ENCODE peak calls at places on chromosomes 13 and 19, in seven cellular contexts. One of them, this sample, is unnamed.

GRCh38 chr13:31361673-31362072 is 161.9 kb downstream of the B3GLCT start:
- DNase-seq in HL-60: no peak
- DNase-seq in activated CD8-positive, alpha-beta T cell treated with anti-CD3 and anti-CD28 coated beads for 36 hours: no peak
- DNase-seq in neural crest cell: no peak
- DNase-seq in esophagus squamous epithelium: no peak
- DNase-seq in epithelial cell of esophagus: peak
- DNase-seq in B cell: no peak
- DNase-seq in this sample: no peak

GRCh38 chr19:5360003-5360820 is 19.6 kb upstream of the PTPRS start:
- DNase-seq in esophagus squamous epithelium: no peak
- DNase-seq in HL-60: no peak
- DNase-seq in epithelial cell of esophagus: no peak
- DNase-seq in neural crest cell: no peak
- DNase-seq in B cell: no peak
- DNase-seq in activated CD8-positive, alpha-beta T cell treated with anti-CD3 and anti-CD28 coated beads for 36 hours: no peak
- DNase-seq in this sample: no peak

GRCh38 chr19:13761423-13761822 is 2.9 kb upstream of the MRI1 start:
- DNase-seq in activated CD8-positive, alpha-beta T cell treated with anti-CD3 and anti-CD28 coated beads for 36 hours: no peak
- DNase-seq in HL-60: no peak
- DNase-seq in neural crest cell: no peak
- DNase-seq in epithelial cell of esophagus: no peak
- DNase-seq in B cell: no peak
- DNase-seq in esophagus squamous epithelium: no peak
- DNase-seq in this sample: no peak

GRCh38 chr13:110593430-110594130 is 21.8 kb upstream of the NAXD start:
- DNase-seq in HL-60: peak
- DNase-seq in B cell: peak
- DNase-seq in epithelial cell of esophagus: peak
- DNase-seq in esophagus squamous epithelium: no peak
- DNase-seq in neural crest cell: no peak
- DNase-seq in activated CD8-positive, alpha-beta T cell treated with anti-CD3 and anti-CD28 coated beads for 36 hours: peak
- DNase-seq in this sample: peak

GRCh38 chr13:113145911-113146598 is 12.4 kb upstream of the PROZ start:
- DNase-seq in activated CD8-positive, alpha-beta T cell treated with anti-CD3 and anti-CD28 coated beads for 36 hours: peak
- DNase-seq in B cell: no peak
- DNase-seq in HL-60: no peak
- DNase-seq in esophagus squamous epithelium: no peak
- DNase-seq in epithelial cell of esophagus: no peak
- DNase-seq in neural crest cell: no peak
- DNase-seq in this sample: no peak

GRCh38 chr13:24500977-24501376 is 11.6 kb downstream of the PARP4 start:
- DNase-seq in HL-60: no peak
- DNase-seq in B cell: no peak
- DNase-seq in activated CD8-positive, alpha-beta T cell treated with anti-CD3 and anti-CD28 coated beads for 36 hours: no peak
- DNase-seq in neural crest cell: no peak
- DNase-seq in epithelial cell of esophagus: peak
- DNase-seq in esophagus squamous epithelium: no peak
- DNase-seq in this sample: no peak

GRCh38 chr13:110127986-110128511 is 178.9 kb downstream of the COL4A1 start:
- DNase-seq in HL-60: no peak
- DNase-seq in neural crest cell: no peak
- DNase-seq in esophagus squamous epithelium: no peak
- DNase-seq in activated CD8-positive, alpha-beta T cell treated with anti-CD3 and anti-CD28 coated beads for 36 hours: no peak
- DNase-seq in epithelial cell of esophagus: no peak
- DNase-seq in B cell: no peak
- DNase-seq in this sample: no peak

GRCh38 chr13:57666554-57666953 is 35.0 kb downstream of the PCDH17 start:
- DNase-seq in esophagus squamous epithelium: no peak
- DNase-seq in epithelial cell of esophagus: no peak
- DNase-seq in neural crest cell: no peak
- DNase-seq in activated CD8-positive, alpha-beta T cell treated with anti-CD3 and anti-CD28 coated beads for 36 hours: no peak
- DNase-seq in B cell: no peak
- DNase-seq in HL-60: no peak
- DNase-seq in this sample: no peak

GRCh38 chr13:98083507-98083906 is 59.4 kb upstream of the FARP1 start:
- DNase-seq in activated CD8-positive, alpha-beta T cell treated with anti-CD3 and anti-CD28 coated beads for 36 hours: no peak
- DNase-seq in epithelial cell of esophagus: peak
- DNase-seq in HL-60: no peak
- DNase-seq in esophagus squamous epithelium: no peak
- DNase-seq in B cell: no peak
- DNase-seq in neural crest cell: no peak
- DNase-seq in this sample: no peak

GRCh38 chr19:33752018-33752790 is 44.5 kb upstream of the KCTD15 start:
- DNase-seq in neural crest cell: no peak
- DNase-seq in B cell: no peak
- DNase-seq in esophagus squamous epithelium: no peak
- DNase-seq in epithelial cell of esophagus: no peak
- DNase-seq in HL-60: no peak
- DNase-seq in activated CD8-positive, alpha-beta T cell treated with anti-CD3 and anti-CD28 coated beads for 36 hours: no peak
- DNase-seq in this sample: no peak

GRCh38 chr19:38663957-38664502 is 16.6 kb downstream of the ACTN4 start:
- DNase-seq in activated CD8-positive, alpha-beta T cell treated with anti-CD3 and anti-CD28 coated beads for 36 hours: peak
- DNase-seq in epithelial cell of esophagus: no peak
- DNase-seq in B cell: no peak
- DNase-seq in esophagus squamous epithelium: no peak
- DNase-seq in neural crest cell: no peak
- DNase-seq in HL-60: peak
- DNase-seq in this sample: no peak

GRCh38 chr13:52432456-52432855 is 18.0 kb downstream of the VPS36 start:
- DNase-seq in esophagus squamous epithelium: no peak
- DNase-seq in B cell: no peak
- DNase-seq in HL-60: no peak
- DNase-seq in neural crest cell: no peak
- DNase-seq in epithelial cell of esophagus: no peak
- DNase-seq in activated CD8-positive, alpha-beta T cell treated with anti-CD3 and anti-CD28 coated beads for 36 hours: no peak
- DNase-seq in this sample: no peak

GRCh38 chr13:64441740-64442139 is 2788.4 kb downstream of the PCDH9 start:
- DNase-seq in epithelial cell of esophagus: no peak
- DNase-seq in activated CD8-positive, alpha-beta T cell treated with anti-CD3 and anti-CD28 coated beads for 36 hours: no peak
- DNase-seq in B cell: no peak
- DNase-seq in esophagus squamous epithelium: no peak
- DNase-seq in neural crest cell: no peak
- DNase-seq in HL-60: no peak
- DNase-seq in this sample: no peak

GRCh38 chr19:54136086-54136863 is 1.3 kb upstream of the CNOT3 start:
- DNase-seq in B cell: no peak
- DNase-seq in HL-60: no peak
- DNase-seq in neural crest cell: no peak
- DNase-seq in activated CD8-positive, alpha-beta T cell treated with anti-CD3 and anti-CD28 coated beads for 36 hours: no peak
- DNase-seq in epithelial cell of esophagus: peak
- DNase-seq in esophagus squamous epithelium: no peak
- DNase-seq in this sample: no peak

GRCh38 chr19:33950141-33950805 is 153.6 kb downstream of the KCTD15 start:
- DNase-seq in HL-60: no peak
- DNase-seq in B cell: no peak
- DNase-seq in neural crest cell: no peak
- DNase-seq in esophagus squamous epithelium: no peak
- DNase-seq in epithelial cell of esophagus: no peak
- DNase-seq in activated CD8-positive, alpha-beta T cell treated with anti-CD3 and anti-CD28 coated beads for 36 hours: no peak
- DNase-seq in this sample: no peak

GRCh38 chr13:95652244-95652764 is 7.8 kb upstream of the DZIP1 start:
- DNase-seq in activated CD8-positive, alpha-beta T cell treated with anti-CD3 and anti-CD28 coated beads for 36 hours: no peak
- DNase-seq in neural crest cell: no peak
- DNase-seq in HL-60: no peak
- DNase-seq in epithelial cell of esophagus: no peak
- DNase-seq in B cell: no peak
- DNase-seq in esophagus squamous epithelium: no peak
- DNase-seq in this sample: no peak

GRCh38 chr19:430701-431100 is 21.8 kb upstream of the C2CD4C start:
- DNase-seq in activated CD8-positive, alpha-beta T cell treated with anti-CD3 and anti-CD28 coated beads for 36 hours: no peak
- DNase-seq in epithelial cell of esophagus: no peak
- DNase-seq in HL-60: no peak
- DNase-seq in B cell: no peak
- DNase-seq in neural crest cell: no peak
- DNase-seq in esophagus squamous epithelium: no peak
- DNase-seq in this sample: no peak

GRCh38 chr19:13817615-13818371 is 22.6 kb downstream of the ZSWIM4 start:
- DNase-seq in B cell: peak
- DNase-seq in epithelial cell of esophagus: peak
- DNase-seq in esophagus squamous epithelium: no peak
- DNase-seq in neural crest cell: peak
- DNase-seq in HL-60: no peak
- DNase-seq in activated CD8-positive, alpha-beta T cell treated with anti-CD3 and anti-CD28 coated beads for 36 hours: peak
- DNase-seq in this sample: no peak

DNA sequence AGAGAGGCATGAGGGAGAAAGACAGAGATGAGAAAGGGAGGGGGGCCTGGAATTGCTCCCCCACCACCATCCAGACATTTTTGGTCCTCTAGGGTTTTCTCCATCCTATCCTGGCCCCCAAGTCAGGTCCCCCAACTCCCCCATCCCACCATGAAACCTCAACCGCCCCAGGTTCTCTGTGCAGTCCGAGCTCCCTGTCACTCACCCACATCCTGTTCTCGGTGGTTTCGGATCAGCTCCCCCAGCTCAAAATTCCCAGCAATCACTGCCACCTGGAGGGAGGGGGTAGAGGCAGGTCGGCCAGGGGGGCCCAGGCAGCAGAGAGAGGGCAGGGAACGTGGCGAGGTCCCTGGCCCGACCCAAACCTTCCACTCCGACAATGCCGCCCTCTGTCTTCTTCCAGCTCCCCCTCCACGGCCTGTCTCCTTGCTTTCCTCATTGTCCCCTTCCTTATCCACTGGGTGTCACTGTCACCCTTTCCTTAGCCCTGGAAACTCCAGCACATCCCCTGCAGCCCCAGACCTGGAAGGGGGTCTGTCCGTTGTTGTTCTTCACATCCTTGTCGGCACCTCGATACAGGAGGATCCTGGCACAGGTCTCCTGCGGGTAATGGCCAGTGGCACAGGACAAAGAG is 15.6 kb downstream of the SHANK1 start:
- DNase-seq in esophagus squamous epithelium: no peak
- DNase-seq in HL-60: no peak
- DNase-seq in neural crest cell: no peak
- DNase-seq in epithelial cell of esophagus: no peak
- DNase-seq in B cell: no peak
- DNase-seq in activated CD8-positive, alpha-beta T cell treated with anti-CD3 and anti-CD28 coated beads for 36 hours: no peak
- DNase-seq in this sample: no peak
- TF ChIP-seq CTCF in esophagus squamous epithelium: no peak
- TF ChIP-seq CTCF in HL-60: no peak
- TF ChIP-seq CTCF in neural crest cell: peak
- TF ChIP-seq CTCF in epithelial cell of esophagus: no peak
- TF ChIP-seq CTCF in B cell: no peak
- TF ChIP-seq CTCF in activated CD8-positive, alpha-beta T cell treated with anti-CD3 and anti-CD28 coated beads for 36 hours: no peak
- TF ChIP-seq CTCF in this sample: no peak

DNA sequence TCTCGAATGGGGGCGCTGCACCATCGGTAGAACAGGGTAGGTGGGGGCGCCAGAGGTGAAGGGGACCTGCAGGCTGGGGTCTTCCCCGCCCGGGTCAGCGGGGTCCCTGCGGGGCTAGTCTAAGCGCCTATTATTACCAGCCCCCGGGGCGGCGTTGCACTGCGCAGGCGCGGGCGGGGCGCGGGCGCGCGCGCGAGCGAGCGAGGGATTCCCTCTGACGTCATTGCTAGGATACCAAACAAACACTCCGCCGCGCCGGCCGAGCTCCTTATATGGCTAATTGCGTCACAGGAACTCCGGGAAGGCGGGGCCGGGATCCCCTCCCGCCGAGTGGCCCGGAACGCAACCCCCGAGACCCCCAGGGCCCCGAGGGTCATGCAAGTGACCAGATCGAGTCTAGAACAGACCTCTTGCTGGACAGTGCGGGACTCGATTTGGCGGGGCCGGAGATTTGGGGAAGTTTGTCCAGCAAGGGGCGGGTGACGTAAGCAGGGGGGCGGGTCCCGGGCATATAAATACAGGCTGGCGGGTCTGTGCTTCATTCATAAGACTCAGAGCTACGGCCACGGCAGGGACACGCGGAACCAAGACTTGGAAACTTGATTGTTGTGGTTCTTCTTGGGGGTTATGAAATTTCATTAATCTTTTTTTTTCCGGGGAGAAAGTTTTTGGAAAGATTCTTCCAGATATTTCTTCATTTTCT is at the start of gene FOSB:
- DNase-seq in B cell: peak
- DNase-seq in esophagus squamous epithelium: peak
- DNase-seq in epithelial cell of esophagus: peak
- DNase-seq in activated CD8-positive, alpha-beta T cell treated with anti-CD3 and anti-CD28 coated beads for 36 hours: peak
- DNase-seq in HL-60: peak
- DNase-seq in neural crest cell: peak
- DNase-seq in this sample: peak
- TF ChIP-seq CTCF in B cell: no peak
- TF ChIP-seq CTCF in esophagus squamous epithelium: no peak
- TF ChIP-seq CTCF in epithelial cell of esophagus: no peak
- TF ChIP-seq CTCF in activated CD8-positive, alpha-beta T cell treated with anti-CD3 and anti-CD28 coated beads for 36 hours: no peak
- TF ChIP-seq CTCF in HL-60: no peak
- TF ChIP-seq CTCF in neural crest cell: no peak
- TF ChIP-seq CTCF in this sample: peak

DNA sequence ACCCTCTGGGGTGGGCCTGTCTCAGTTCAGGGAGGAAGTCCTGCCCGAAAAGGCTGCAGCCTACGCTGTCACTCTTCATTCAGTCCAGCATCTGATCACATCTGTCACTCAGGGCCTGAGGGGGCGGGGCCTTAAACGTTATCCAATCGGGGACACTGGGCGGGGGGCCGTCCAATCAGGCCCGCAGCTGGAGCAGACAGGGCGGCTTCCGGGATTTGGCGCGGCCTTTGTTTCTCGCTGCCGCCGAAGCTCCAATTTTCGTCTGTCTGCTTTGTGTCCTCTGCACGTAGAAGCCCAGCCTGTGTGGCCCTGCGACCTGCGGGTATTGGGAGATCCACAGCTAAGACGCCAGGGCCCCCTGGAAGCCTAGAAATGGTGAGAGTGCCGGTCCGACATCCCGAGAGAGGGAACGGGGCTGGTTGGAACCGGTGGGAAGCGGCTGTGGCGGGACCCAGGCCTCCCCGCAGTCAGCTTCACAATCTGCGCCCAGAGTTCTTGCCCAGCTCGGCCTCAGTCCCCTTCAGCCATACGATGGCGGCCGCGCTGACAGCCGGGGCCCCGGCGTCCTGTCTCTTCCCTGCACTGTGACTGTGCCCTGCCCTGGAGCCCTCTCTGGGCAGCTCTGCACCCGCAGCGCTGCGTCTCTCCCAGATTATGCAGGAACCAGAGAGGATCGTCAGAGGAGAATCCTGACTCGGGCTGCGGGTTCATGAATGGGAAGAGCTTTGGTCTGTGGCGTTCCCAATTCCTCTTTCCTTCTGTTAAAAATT is at the start of gene ZNF730:
- DNase-seq in epithelial cell of esophagus: peak
- DNase-seq in B cell: peak
- DNase-seq in neural crest cell: peak
- DNase-seq in activated CD8-positive, alpha-beta T cell treated with anti-CD3 and anti-CD28 coated beads for 36 hours: peak
- DNase-seq in esophagus squamous epithelium: no peak
- DNase-seq in HL-60: no peak
- DNase-seq in this sample: peak
- TF ChIP-seq CTCF in epithelial cell of esophagus: peak
- TF ChIP-seq CTCF in B cell: no peak
- TF ChIP-seq CTCF in neural crest cell: no peak
- TF ChIP-seq CTCF in activated CD8-positive, alpha-beta T cell treated with anti-CD3 and anti-CD28 coated beads for 36 hours: no peak
- TF ChIP-seq CTCF in esophagus squamous epithelium: no peak
- TF ChIP-seq CTCF in HL-60: no peak
- TF ChIP-seq CTCF in this sample: no peak

DNA sequence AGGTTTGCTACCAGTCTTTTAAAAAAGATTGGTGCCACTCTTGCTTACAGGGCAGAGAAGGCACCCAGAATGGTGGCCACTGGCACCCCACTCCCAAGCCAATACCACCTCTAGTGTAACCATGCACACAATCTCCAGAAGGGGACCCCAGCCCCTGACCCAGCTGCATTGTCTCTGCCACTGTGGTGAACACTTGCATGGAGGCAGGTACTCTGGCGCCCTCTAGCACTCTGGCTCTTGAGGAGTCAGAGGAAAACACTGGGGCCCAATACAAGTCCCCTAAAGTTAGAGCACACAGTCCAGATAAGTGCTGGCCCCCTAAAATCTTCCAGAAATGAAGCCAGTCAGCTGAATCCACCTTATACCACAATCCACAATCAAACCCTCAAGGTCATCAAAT is 6.0 kb downstream of the ERVV-1 start:
- DNase-seq in esophagus squamous epithelium: no peak
- DNase-seq in activated CD8-positive, alpha-beta T cell treated with anti-CD3 and anti-CD28 coated beads for 36 hours: peak
- DNase-seq in epithelial cell of esophagus: peak
- DNase-seq in neural crest cell: no peak
- DNase-seq in B cell: peak
- DNase-seq in HL-60: peak
- DNase-seq in this sample: no peak
- TF ChIP-seq CTCF in esophagus squamous epithelium: no peak
- TF ChIP-seq CTCF in activated CD8-positive, alpha-beta T cell treated with anti-CD3 and anti-CD28 coated beads for 36 hours: no peak
- TF ChIP-seq CTCF in epithelial cell of esophagus: no peak
- TF ChIP-seq CTCF in neural crest cell: no peak
- TF ChIP-seq CTCF in B cell: no peak
- TF ChIP-seq CTCF in HL-60: no peak
- TF ChIP-seq CTCF in this sample: no peak

This sample was measured in GM12864.